ENCODE peak calls at places on chromosomes 7 and 10, in nine cellular contexts. H is immature natural killer cell; R is GM13977; W is activated CD8-positive, alpha-beta memory T cell treated with anti-CD3 and anti-CD28 coated beads for 4 hours; E is smooth muscle cell of the brain vasculature; L is midbrain; T is left ventricle myocardium superior; A is CD8-positive, alpha-beta memory T cell; Y is left cardiac atrium. X is an unnamed sample.
A peak's percentile ranks its signal among the peaks of the same experiment; 100 is the strongest.

GRCh38 chr10:97765201-97765600 is 6.6 kb downstream of the SFRP5 start:
- DNase-seq in T (no peak), L (no peak), E (no peak), Y (no peak), R (no peak), H (no peak), W (no peak), A (no peak), X (no peak)

GRCh38 chr10:72685264-72685921 is 6.5 kb upstream of the MCU start:
- DNase-seq in T (no peak), H (no peak), A (no peak), E (no peak), R (peak; percentile 36), L (no peak), Y (no peak), W (no peak), X (no peak)

GRCh38 chr10:83983578-83984255 is 155.6 kb upstream of the GHITM start:
- DNase-seq in A (no peak), R (no peak), W (no peak), E (no peak), L (no peak), Y (no peak), T (no peak), H (no peak), X (no peak)

GRCh38 chr7:151537818-151538561 is 18.3 kb upstream of the RHEB start:
- DNase-seq in Y (no peak), E (no peak), W (no peak), A (no peak), T (no peak), R (no peak), L (peak; percentile 69), H (no peak), X (no peak)

GRCh38 chr7:20064974-20065862 is 152.0 kb downstream of the MACC1 start:
- DNase-seq in T (no peak), A (no peak), E (peak; percentile 21), W (no peak), L (no peak), Y (no peak), H (no peak), R (peak; percentile 56), X (no peak)

GRCh38 chr10:98391578-98391991 is 23.4 kb downstream of the PYROXD2 start:
- DNase-seq in A (no peak), H (peak; percentile 35), L (peak; percentile 6), Y (peak; percentile 72), T (peak; percentile 79), E (no peak), R (peak; percentile 40), W (no peak), X (peak; percentile 69)

GRCh38 chr7:130292682-130293257 is at the start of gene CPA4:
- DNase-seq in Y (peak; percentile 48), W (no peak), L (no peak), R (no peak), T (no peak), H (no peak), A (no peak), E (peak; percentile 66), X (peak; percentile 45)

GRCh38 chr7:116671681-116672595 is at the start of gene MET:
- DNase-seq in T (peak; percentile 82), H (peak; percentile 6), W (no peak), A (no peak), L (peak; percentile 74), R (peak; percentile 80), E (no peak), Y (peak; percentile 79), X (peak; percentile 74)

GRCh38 chr10:12255048-12255447 is 59.1 kb downstream of the CDC123 start:
- DNase-seq in R (no peak), T (no peak), E (no peak), Y (no peak), A (no peak), L (no peak), H (no peak), W (no peak), X (no peak)

GRCh38 chr7:137626469-137627067 is 220.2 kb downstream of the DGKI start:
- DNase-seq in E (peak; percentile 15), Y (peak; percentile 24), A (no peak), L (peak; percentile 82), R (peak; percentile 52), W (no peak), T (no peak), H (no peak), X (no peak)

GRCh38 chr10:99945286-99945685 is 64.5 kb downstream of the DNMBP start:
- DNase-seq in H (no peak), Y (peak; percentile 60), L (no peak), A (no peak), R (no peak), W (no peak), T (no peak), E (peak; percentile 55), X (peak; percentile 54)

GRCh38 chr10:91196268-91197043 is 24.0 kb upstream of the PCGF5 start:
- DNase-seq in W (no peak), R (no peak), H (no peak), T (no peak), L (no peak), E (no peak), Y (no peak), A (no peak), X (no peak)

GRCh38 chr10:29200280-29200679 is 88.6 kb upstream of the LYZL1 start:
- DNase-seq in H (no peak), W (no peak), Y (no peak), L (no peak), E (no peak), T (no peak), R (no peak), A (no peak), X (no peak)

GRCh38 chr10:80855348-80855971 is 317.8 kb downstream of the SH2D4B start:
- DNase-seq in R (peak; percentile 58), L (no peak), T (no peak), H (no peak), W (no peak), A (no peak), Y (no peak), E (no peak), X (no peak)

GRCh38 chr7:66904063-66904593 is 16.9 kb upstream of the TMEM248 start:
- DNase-seq in L (no peak), H (no peak), Y (no peak), E (no peak), W (no peak), T (no peak), A (no peak), R (no peak), X (no peak)

GRCh38 chr10:123135415-123136141 is at the start of gene HMX3:
- DNase-seq in L (no peak), T (no peak), W (no peak), A (no peak), R (peak; percentile 86), E (no peak), H (no peak), Y (no peak), X (no peak)

GRCh38 chr10:92691591-92692084 is 1.9 kb downstream of the HHEX start:
- DNase-seq in T (peak; percentile 72), H (peak; percentile 80), W (no peak), Y (peak; percentile 65), R (peak; percentile 50), A (no peak), L (peak; percentile 8), E (no peak), X (peak; percentile 74)

GRCh38 chr10:52940921-52941320 is 168.3 kb upstream of the MBL2 start:
- DNase-seq in W (no peak), T (no peak), H (no peak), L (no peak), R (no peak), E (no peak), Y (no peak), A (no peak), X (no peak)

GRCh38 chr10:121984463-121984862 is 4.5 kb upstream of the TACC2 start:
- DNase-seq in W (no peak), A (no peak), L (no peak), T (no peak), R (no peak), E (no peak), Y (no peak), H (no peak), X (no peak)

GRCh38 chr7:33129806-33130153 is 416 bp downstream of the BBS9 start:
- DNase-seq in E (no peak), Y (no peak), H (no peak), A (no peak), W (no peak), T (no peak), L (peak; percentile 44), R (peak; percentile 28), X (no peak)

GRCh38 chr10:21473135-21473534 is 52.3 kb downstream of the SKIDA1 start:
- DNase-seq in T (no peak), L (no peak), W (no peak), H (no peak), Y (no peak), R (no peak), E (no peak), A (no peak), X (no peak)

GRCh38 chr10:124523301-124523871 is 61.8 kb downstream of the LHPP start:
- DNase-seq in H (no peak), E (no peak), R (no peak), Y (no peak), L (peak; percentile 13), W (no peak), A (no peak), T (peak; percentile 39), X (no peak)

GRCh38 chr10:126969310-126969709 is 64.1 kb downstream of the DOCK1 start:
- DNase-seq in W (no peak), R (no peak), E (no peak), Y (no peak), T (no peak), A (no peak), L (peak; percentile 40), H (no peak), X (no peak)

GRCh38 chr7:134702366-134703240 is 56.0 kb downstream of the BPGM start:
- DNase-seq in T (no peak), H (no peak), A (no peak), E (peak; percentile 93), L (no peak), Y (no peak), R (no peak), W (no peak), X (no peak)

GRCh38 chr10:131013281-131013680 is 298.2 kb downstream of the TCERG1L start:
- DNase-seq in L (no peak), T (no peak), W (no peak), A (no peak), Y (no peak), H (no peak), E (no peak), R (no peak), X (no peak)

GRCh38 chr7:89123871-89124270 is 328.3 kb upstream of the TEX47 start:
- DNase-seq in W (no peak), R (no peak), E (no peak), Y (no peak), H (no peak), L (no peak), A (no peak), T (no peak), X (no peak)

GRCh38 chr7:66187894-66188293 is 17.2 kb upstream of the TPST1 start:
- DNase-seq in A (no peak), H (no peak), E (no peak), T (peak; percentile 45), R (no peak), Y (peak; percentile 47), L (no peak), W (no peak), X (peak; percentile 45)

GRCh38 chr7:106369349-106369748 is 84.6 kb upstream of the NAMPT start:
- DNase-seq in L (no peak), A (no peak), E (no peak), R (no peak), H (no peak), T (no peak), W (no peak), Y (no peak), X (no peak)

GRCh38 chr10:30818010-30818660 is 188.6 kb upstream of the LYZL2 start:
- DNase-seq in H (no peak), Y (peak; percentile 85), W (no peak), A (no peak), R (peak; percentile 40), L (no peak), T (peak; percentile 78), E (no peak), X (peak; percentile 83)

GRCh38 chr10:66284621-66285020 is 641.2 kb upstream of the LRRTM3 start:
- DNase-seq in H (no peak), L (no peak), T (no peak), A (no peak), R (no peak), W (no peak), E (no peak), Y (no peak), X (no peak)